ENCODE peak calls at places on chromosomes 12 and 14, in five cellular contexts. R is T-helper 17 cell; S is ELR; Q is stimulated activated CD4-positive, alpha-beta T cell treated with anti-CD3 and anti-CD28 coated beads, Interleukin-1b, Interleukin-23, amount 100 ng/mL, for 4 hours; G is PC-3. H is an unnamed sample.

GRCh38 chr12:75766263-75767160 is 255.1 kb upstream of the KRR1 start:
- DNase-seq in R (no peak), S (peak; percentile 92), Q (no peak), G (peak; percentile 94), H (peak; percentile 85)

GRCh38 chr12:120496353-120497340 is 734 bp downstream of the DYNLL1 start:
- DNase-seq in Q (peak; percentile 23), R (peak; percentile 21), S (peak; percentile 75), G (peak; percentile 42), H (no peak)

GRCh38 chr14:105091335-105092123 is 26.3 kb upstream of the GPR132 start:
- DNase-seq in S (no peak), Q (no peak), G (peak; percentile 92), R (no peak), H (no peak)

GRCh38 chr12:124576061-124576650 is 8.7 kb upstream of the NCOR2 start:
- DNase-seq in G (no peak), S (no peak), Q (no peak), R (no peak), H (no peak)

GRCh38 chr12:13106666-13107065 is 3.2 kb upstream of the GSG1 start:
- DNase-seq in R (no peak), G (no peak), S (no peak), Q (no peak), H (no peak)

GRCh38 chr14:32669416-32669815 is 269.3 kb upstream of the NPAS3 start:
- DNase-seq in Q (no peak), R (no peak), G (no peak), S (no peak), H (no peak)

GRCh38 chr14:29521526-29522137 is 406.0 kb downstream of the PRKD1 start:
- DNase-seq in R (no peak), Q (no peak), G (peak; percentile 51), S (peak; percentile 63), H (no peak)

GRCh38 chr12:86727151-86727550 is 471.0 kb upstream of the MGAT4C start:
- DNase-seq in Q (no peak), R (no peak), S (peak; percentile 42), G (peak; percentile 60), H (no peak)

GRCh38 chr14:80446356-80446755 is 235.1 kb upstream of the DIO2 start:
- DNase-seq in R (no peak), S (peak; percentile 8), G (no peak), Q (no peak), H (no peak)

GRCh38 chr14:94100847-94101246 is 9.7 kb upstream of the IFI27 start:
- DNase-seq in G (peak; percentile 17), Q (no peak), S (peak; percentile 90), R (no peak), H (no peak)

GRCh38 chr14:28770574-28770973 is 4.0 kb downstream of the FOXG1 start:
- DNase-seq in Q (no peak), R (no peak), G (no peak), S (no peak), H (no peak)

GRCh38 chr14:104639889-104640548 is 35.4 kb upstream of the TMEM179 start:
- DNase-seq in S (peak; percentile 73), G (peak; percentile 73), R (peak; percentile 41), Q (peak; percentile 38), H (peak; percentile 24)

GRCh38 chr14:27228053-27228452 is 630.2 kb upstream of the NOVA1 start:
- DNase-seq in G (peak; percentile 43), S (peak; percentile 28), Q (no peak), R (no peak), H (no peak)